ENCODE peak calls at places on chromosomes 4 and X, in five cellular contexts. J, A, O, M and S are unnamed samples.

GRCh38 chr4:14879643-14880042 is 122.6 kb upstream of the CPEB2 start:
- DNase-seq in A (no peak), J (no peak), O (no peak), M (no peak), S (no peak)

GRCh38 chr4:128358231-128358902 is 70.8 kb upstream of the PGRMC2 start:
- DNase-seq in O (peak), A (no peak), J (no peak), M (no peak), S (no peak)

GRCh38 chrX:23434356-23434884 is 99.8 kb downstream of the PTCHD1 start:
- DNase-seq in A (no peak), O (peak), M (no peak), J (no peak), S (no peak)

GRCh38 chrX:106247162-106247561 is 79.1 kb downstream of the PWWP3B start:
- DNase-seq in A (no peak), J (no peak), M (no peak), O (no peak), S (no peak)

GRCh38 chr4:78693777-78694456 is 82.2 kb upstream of the BMP2K start:
- DNase-seq in O (no peak), A (no peak), J (no peak), M (no peak), S (no peak)

GRCh38 chr4:12926189-12927066 is 557.7 kb downstream of the RAB28 start:
- DNase-seq in O (no peak), M (no peak), J (no peak), A (no peak), S (no peak)

GRCh38 chrX:123464709-123465108 is 268.1 kb downstream of the THOC2 start:
- DNase-seq in M (no peak), J (no peak), O (no peak), A (no peak), S (no peak)

GRCh38 chrX:111170017-111170416 is 74.0 kb downstream of the PAK3 start:
- DNase-seq in A (no peak), M (no peak), J (no peak), O (peak), S (no peak)

GRCh38 chrX:373641-374471 is 12.9 kb downstream of the PPP2R3B start:
- DNase-seq in O (peak), A (no peak), J (peak), M (peak), S (peak)

GRCh38 chr4:39587881-39588280 is 50.8 kb downstream of the SMIM14 start:
- DNase-seq in A (no peak), J (no peak), O (peak), M (no peak), S (no peak)

GRCh38 chr4:88497859-88498409 is 25.6 kb downstream of the PYURF start:
- DNase-seq in M (no peak), J (no peak), A (no peak), O (no peak), S (no peak)

GRCh38 chr4:65018313-65018712 is 609.1 kb upstream of the TECRL start:
- DNase-seq in M (no peak), J (no peak), O (no peak), A (no peak), S (no peak)

GRCh38 chr4:36324808-36325207 is 43.4 kb downstream of the DTHD1 start:
- DNase-seq in A (no peak), J (no peak), M (no peak), O (no peak), S (no peak)

GRCh38 chr4:87060957-87061356 is 126.1 kb downstream of the AFF1 start:
- DNase-seq in O (peak), J (no peak), M (no peak), A (no peak), S (no peak)

GRCh38 chrX:45750639-45751038 is 550.0 kb upstream of the DIPK2B start:
- DNase-seq in J (no peak), A (no peak), M (no peak), O (no peak), S (no peak)

GRCh38 chrX:19697416-19697815 is 182.1 kb upstream of the MAP3K15 start:
- DNase-seq in M (no peak), A (no peak), J (no peak), O (peak), S (no peak)

GRCh38 chr4:120261117-120261516 is 194.5 kb upstream of the MAD2L1 start:
- DNase-seq in M (no peak), O (no peak), J (no peak), A (no peak), S (no peak)

GRCh38 chr4:186132577-186133277 is 28.2 kb downstream of the FAM149A start:
- DNase-seq in A (peak), O (peak), J (peak), M (peak), S (peak)

GRCh38 chr4:47930971-47931804 is 16.8 kb upstream of the NFXL1 start:
- DNase-seq in M (no peak), O (peak), J (no peak), A (no peak), S (no peak)

GRCh38 chrX:8520791-8521190 is 56.2 kb downstream of the VCX3B start:
- DNase-seq in M (no peak), A (no peak), J (no peak), O (no peak), S (no peak)

DNA sequence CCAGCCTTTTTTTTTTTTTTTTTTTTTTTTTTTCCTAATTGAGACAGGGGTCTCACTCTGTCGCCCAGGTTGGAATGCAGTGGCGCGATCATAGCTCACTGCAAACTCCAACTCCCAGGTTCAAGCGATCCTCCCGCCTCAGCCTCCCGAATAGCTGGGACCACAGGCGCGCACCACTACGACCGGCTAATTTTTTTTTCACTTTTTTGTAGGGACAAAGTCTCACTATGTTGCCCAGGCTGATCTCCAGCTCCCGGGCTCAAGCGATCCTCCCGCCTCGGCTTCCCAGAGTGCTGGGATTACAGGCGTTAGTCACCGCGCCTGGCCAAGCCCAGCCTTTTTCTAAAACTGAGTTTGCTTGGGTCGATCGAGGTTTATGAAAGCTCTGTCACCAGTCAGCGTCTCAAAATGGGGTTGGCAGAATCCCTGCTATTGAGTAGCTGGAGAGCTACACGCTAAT is 1.3 kb upstream of the OTUD5 start:
- DNase-seq in M (no peak), A (no peak), O (peak), J (no peak), S (no peak)
- H3K18ac ChIP-seq in M (no peak), A (no peak), O (peak), J (no peak), S (no peak)

DNA sequence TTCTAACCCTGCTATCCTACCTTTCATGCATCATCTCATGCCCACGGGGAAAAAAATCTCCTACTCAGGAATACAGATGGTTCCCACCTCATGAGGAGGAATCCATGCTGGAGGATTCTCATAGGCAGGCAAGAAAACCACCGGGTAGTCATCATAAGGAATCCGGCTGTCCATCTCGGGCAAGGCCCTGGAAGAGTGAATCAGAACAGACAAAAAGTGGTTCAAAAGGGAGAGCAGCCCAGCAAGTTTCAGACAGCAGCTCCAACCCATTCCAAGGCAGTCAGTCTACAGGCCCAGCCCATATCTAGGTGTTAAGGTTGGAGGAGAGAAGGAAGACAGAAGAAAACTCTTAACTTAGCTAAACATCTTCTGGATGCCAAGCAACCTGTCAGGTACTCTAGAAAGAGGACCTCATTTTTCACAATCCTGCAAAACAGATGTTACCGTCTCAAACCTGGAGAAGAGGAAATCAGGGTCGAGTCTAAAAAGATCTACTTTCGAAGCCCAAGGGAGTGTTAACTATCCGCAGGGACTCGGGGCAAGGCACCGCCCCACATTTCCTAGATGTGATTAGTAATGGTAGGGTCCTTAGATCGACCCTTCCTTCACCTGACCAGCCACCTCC is 447 bp downstream of the PDZD11 start:
- DNase-seq in O (peak), J (no peak), A (no peak), M (no peak), S (no peak)
- H3K18ac ChIP-seq in O (no peak), J (no peak), A (peak), M (no peak), S (no peak)

DNA sequence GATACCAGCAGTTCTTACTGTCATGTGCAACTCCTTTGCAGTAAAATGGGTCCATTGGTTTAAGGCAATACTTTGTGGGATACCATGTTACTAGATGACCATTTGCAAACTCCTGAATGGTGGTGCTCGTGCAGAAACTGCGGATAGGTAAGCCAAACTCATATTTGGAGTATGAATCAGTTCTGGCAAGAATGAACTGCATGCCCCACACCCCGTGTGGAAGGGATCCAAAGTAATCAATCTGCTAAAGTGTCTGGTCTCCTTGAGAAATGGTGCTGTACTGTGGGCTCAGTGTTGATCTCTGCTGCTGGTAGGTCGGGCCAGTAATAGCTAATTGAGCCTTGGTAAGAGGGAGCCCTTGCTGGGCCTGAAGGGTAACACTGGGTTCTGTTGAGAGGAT is 4.2 kb upstream of the TAB3 start:
- DNase-seq in M (no peak), A (no peak), O (no peak), J (no peak), S (no peak)
- H3K18ac ChIP-seq in M (no peak), A (no peak), O (no peak), J (no peak), S (no peak)

GRCh38 chr4:3184725-3185124 is 64.2 kb upstream of the MSANTD1 start:
- DNase-seq in O (no peak), M (no peak), J (no peak), A (no peak), S (no peak)
- H3K18ac ChIP-seq in O (no peak), M (no peak), J (no peak), A (no peak), S (no peak)

DNA sequence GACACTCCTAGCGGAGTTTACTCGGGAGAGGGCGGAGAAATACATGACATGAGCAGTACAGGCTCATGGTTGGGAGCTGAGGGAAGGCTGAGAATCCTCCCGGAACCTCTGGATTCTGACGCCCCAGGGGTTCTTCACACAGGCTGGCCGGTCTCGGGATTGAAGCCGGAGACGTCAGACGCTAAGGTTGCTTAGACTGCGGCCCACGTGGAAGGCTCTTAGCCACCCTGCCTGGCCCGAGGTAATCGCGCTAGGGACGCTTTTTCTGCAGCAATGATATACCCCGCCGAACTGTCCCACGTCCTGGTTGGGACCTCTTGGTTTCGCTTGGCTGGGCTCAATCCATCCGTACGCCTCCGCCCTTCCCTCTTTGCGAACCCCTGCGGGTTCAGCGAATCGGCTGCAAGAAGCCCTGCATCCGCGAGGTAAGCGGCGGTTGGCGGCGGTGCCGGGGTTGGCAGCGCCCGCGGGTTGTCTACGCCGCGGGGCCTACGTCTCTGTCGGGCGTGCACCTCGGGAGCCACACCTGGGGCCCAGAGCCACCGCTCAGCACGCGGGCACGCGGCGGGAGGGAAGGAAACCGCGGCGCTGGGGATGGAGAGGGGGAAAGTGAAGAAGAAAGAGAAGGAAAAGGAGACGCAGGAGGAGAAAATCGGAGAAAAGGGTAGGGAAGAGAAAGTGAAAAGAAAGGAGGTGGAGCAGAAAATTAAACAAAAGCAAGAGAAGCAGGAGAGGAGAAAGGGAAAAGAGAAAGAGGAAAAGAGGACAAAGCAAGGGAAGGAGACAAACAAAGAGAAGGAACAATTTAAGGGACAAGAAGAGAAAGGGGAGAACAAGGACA is at the start of gene ARL9:
- DNase-seq in O (peak), M (peak), A (peak), J (peak), S (peak)
- H3K18ac ChIP-seq in O (no peak), M (no peak), A (no peak), J (no peak), S (peak)

GRCh38 chr4:134691915-134692314 is 490.3 kb upstream of the PABPC4L start:
- DNase-seq in O (no peak), A (no peak), J (no peak), M (no peak), S (no peak)

DNA sequence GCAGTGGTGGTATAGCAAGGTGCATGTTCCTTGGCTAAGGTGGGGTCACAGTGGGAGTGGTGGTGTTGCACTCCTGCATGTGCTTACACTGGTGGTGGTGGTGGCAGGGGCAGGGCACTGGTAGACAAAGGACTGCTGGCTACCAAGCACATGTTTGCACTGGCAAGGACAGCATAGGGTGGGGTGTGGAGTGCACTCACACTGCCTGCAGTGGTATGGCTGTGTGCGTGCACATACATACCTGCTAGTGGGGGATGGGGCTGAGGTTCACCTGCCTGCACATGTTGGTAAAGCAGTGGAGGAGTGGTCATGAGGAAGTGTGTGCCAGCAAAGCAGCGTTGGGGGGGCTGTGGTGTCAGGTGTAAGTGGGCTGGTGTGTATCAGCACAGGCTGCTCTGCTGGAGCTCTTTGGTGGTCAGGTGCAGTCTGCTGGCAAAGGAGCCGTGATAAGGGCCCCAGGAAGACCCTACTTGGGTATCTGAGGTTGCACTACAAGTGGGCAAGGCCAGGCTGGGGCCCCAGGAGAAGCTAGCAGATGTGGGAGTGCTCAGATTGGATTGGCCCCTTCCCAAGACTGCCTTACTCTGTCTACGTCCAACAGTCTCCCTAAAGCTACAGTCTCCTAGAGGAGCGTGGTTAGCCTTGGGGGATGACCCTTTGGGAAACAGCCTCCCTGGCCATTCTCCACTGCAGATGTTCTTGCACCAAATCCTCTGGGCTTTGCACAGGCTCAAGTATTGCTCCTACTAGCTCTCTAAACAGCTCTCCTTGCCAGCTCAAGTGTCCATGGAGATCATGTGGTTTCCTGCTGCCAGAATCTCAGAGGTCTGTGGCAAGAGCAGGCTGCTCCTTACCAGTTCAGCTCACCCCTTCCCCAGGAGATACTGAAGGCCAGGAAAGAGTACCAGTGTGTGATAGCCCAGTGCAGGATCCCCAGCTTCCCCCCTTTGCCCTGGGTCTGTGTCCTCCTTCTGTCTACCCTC is 486.3 kb upstream of the PABPC4L start:
- DNase-seq in M (no peak), A (no peak), J (no peak), O (no peak), S (no peak)
- H3K18ac ChIP-seq in M (no peak), A (no peak), J (peak), O (no peak), S (peak)

GRCh38 chr4:76772498-76773106 is 125.3 kb downstream of the SOWAHB start:
- DNase-seq in M (peak), A (no peak), J (no peak), O (peak), S (no peak)
- H3K18ac ChIP-seq in M (no peak), A (no peak), J (no peak), O (peak), S (no peak)

DNA sequence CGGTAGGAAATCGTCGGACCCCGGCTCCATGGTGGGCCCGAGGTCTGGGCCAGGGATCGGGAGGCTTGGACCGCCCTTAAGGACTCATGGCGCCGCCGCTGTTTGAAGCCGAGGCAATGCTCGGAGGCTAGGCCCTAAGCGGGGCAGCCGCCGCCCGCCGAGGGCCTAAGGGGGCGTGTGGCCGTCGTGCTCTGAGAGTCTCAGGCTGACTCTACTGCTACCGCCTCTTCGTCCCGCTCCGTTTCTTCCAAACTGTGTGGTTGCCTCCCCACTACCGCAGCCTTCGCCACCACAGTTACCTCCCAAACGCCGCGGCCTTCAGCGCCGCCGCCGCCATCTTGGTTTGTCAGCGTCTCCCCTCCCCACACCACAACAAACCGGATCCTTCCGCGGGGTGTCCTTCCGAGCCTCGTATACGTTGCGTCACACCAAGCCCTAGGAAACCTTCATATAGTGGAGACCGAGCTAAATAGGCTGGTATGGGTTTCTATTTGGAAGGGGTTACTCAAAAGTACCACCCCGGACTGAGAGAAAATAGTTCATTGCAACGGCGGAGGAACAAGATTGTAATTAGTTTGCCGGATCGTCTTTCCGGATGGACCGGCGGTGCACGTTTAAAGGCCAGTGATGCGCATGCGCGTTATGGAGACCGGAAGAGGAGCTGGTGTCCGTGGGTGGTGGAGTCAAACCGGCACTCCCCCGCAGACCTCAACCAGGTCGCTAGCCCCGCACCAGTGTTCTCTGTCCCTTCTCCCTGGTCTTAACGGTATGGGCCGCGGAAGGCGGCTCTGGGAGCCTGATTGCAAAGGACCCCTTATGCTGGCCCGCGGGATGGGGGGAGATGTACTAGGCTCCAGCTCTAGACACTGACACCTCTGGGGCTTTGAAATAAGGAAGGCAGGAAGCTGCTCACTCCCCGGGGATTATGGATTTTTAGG is at the start of gene KDM5C:
- DNase-seq in O (peak), J (peak), A (peak), M (peak), S (peak)
- H3K18ac ChIP-seq in O (peak), J (peak), A (peak), M (peak), S (peak)

GRCh38 chr4:152858934-152859333 is 77.2 kb upstream of the FHDC1 start:
- DNase-seq in O (no peak), J (no peak), A (no peak), M (no peak), S (no peak)
- H3K18ac ChIP-seq in O (no peak), J (no peak), A (no peak), M (no peak), S (no peak)

GRCh38 chr4:41613362-41613761 is 75.4 kb downstream of the LIMCH1 start:
- DNase-seq in A (no peak), O (no peak), M (peak), J (peak), S (no peak)
- H3K18ac ChIP-seq in A (no peak), O (no peak), M (peak), J (no peak), S (no peak)